ENCODE peak calls at places on chromosomes 4 and X, in six cellular contexts. I is NCI-H2081; R is NCI-H1417; S is naive thymus-derived CD8-positive, alpha-beta T cell; W is HTR-8/SVneo; E is HEK293T. B is an unnamed sample.

GRCh38 chr4:80207172-80207583 is 9.9 kb downstream of the PRDM8 start:
- DNase-seq in S (no peak), W (no peak), R (no peak), I (no peak), E (no peak), B (peak)

GRCh38 chr4:181684310-181684709 is 558.9 kb upstream of the TENM3 start:
- DNase-seq in R (no peak), S (no peak), E (no peak), I (no peak), W (no peak), B (no peak)

GRCh38 chrX:48937065-48937907 is 18.5 kb upstream of the PIM2 start:
- DNase-seq in E (no peak), S (peak), W (no peak), I (no peak), R (no peak), B (peak)

GRCh38 chr4:150961566-150961965 is 53.5 kb downstream of the LRBA start:
- DNase-seq in R (no peak), S (no peak), W (no peak), I (no peak), E (no peak), B (no peak)

GRCh38 chrX:48996969-48997368 is 5.1 kb downstream of the GRIPAP1 start:
- DNase-seq in W (no peak), R (no peak), I (no peak), E (no peak), S (no peak), B (peak)

GRCh38 chr4:126414741-126415140 is 1100.0 kb downstream of the FAT4 start:
- DNase-seq in E (no peak), I (no peak), R (no peak), W (no peak), S (no peak), B (no peak)

GRCh38 chr4:142705820-142706219 is 140.3 kb downstream of the INPP4B start:
- DNase-seq in I (no peak), S (no peak), R (no peak), W (no peak), E (no peak), B (no peak)

GRCh38 chr4:1244081-1244977 is 4.6 kb downstream of the CTBP1 start:
- DNase-seq in R (no peak), I (no peak), W (no peak), S (no peak), E (no peak), B (no peak)

GRCh38 chr4:168265327-168265726 is 53.2 kb downstream of the DDX60 start:
- DNase-seq in I (no peak), E (no peak), S (no peak), W (no peak), R (no peak), B (no peak)

GRCh38 chrX:66919280-66919832 is 280.5 kb upstream of the EDA2R start:
- DNase-seq in E (no peak), S (no peak), W (no peak), I (no peak), R (no peak), B (no peak)

B was measured in neural progenitor cell.